ENCODE peak calls at places on chromosomes 5 and 9, in ten cellular contexts. One of them, this sample, is unnamed.

GRCh38 chr5:55594636-55595035 is 59.9 kb upstream of the PLPP1 start:
- DNase-seq in uterus: no peak
- DNase-seq in Peyer's patch: no peak
- DNase-seq in lower leg skin: no peak
- DNase-seq in GM12892: no peak
- DNase-seq in A549: no peak
- DNase-seq in prostate gland: no peak
- DNase-seq in IMR-90: no peak
- DNase-seq in body of pancreas: no peak
- DNase-seq in heart left ventricle: no peak
- DNase-seq in this sample: no peak

GRCh38 chr5:62341783-62342475 is 35.9 kb downstream of the KIF2A start:
- DNase-seq in prostate gland: no peak
- DNase-seq in body of pancreas: no peak
- DNase-seq in GM12892: no peak
- DNase-seq in heart left ventricle: no peak
- DNase-seq in A549: no peak
- DNase-seq in IMR-90: no peak
- DNase-seq in uterus: no peak
- DNase-seq in Peyer's patch: no peak
- DNase-seq in lower leg skin: no peak
- DNase-seq in this sample: no peak

GRCh38 chr5:15933481-15934207 is 245.9 kb downstream of the MARCHF11 start:
- DNase-seq in uterus: no peak
- DNase-seq in Peyer's patch: no peak
- DNase-seq in prostate gland: no peak
- DNase-seq in IMR-90: no peak
- DNase-seq in heart left ventricle: no peak
- DNase-seq in A549: no peak
- DNase-seq in GM12892: no peak
- DNase-seq in body of pancreas: no peak
- DNase-seq in lower leg skin: no peak
- DNase-seq in this sample: no peak

GRCh38 chr5:176744584-176744965 is 65.8 kb upstream of the UNC5A start:
- DNase-seq in prostate gland: no peak
- DNase-seq in heart left ventricle: no peak
- DNase-seq in Peyer's patch: peak
- DNase-seq in A549: peak
- DNase-seq in lower leg skin: no peak
- DNase-seq in IMR-90: no peak
- DNase-seq in uterus: no peak
- DNase-seq in body of pancreas: no peak
- DNase-seq in GM12892: no peak
- DNase-seq in this sample: no peak

GRCh38 chr5:61342066-61342465 is 10.0 kb downstream of the ZSWIM6 start:
- DNase-seq in Peyer's patch: no peak
- DNase-seq in body of pancreas: no peak
- DNase-seq in uterus: no peak
- DNase-seq in GM12892: no peak
- DNase-seq in lower leg skin: no peak
- DNase-seq in prostate gland: no peak
- DNase-seq in IMR-90: peak
- DNase-seq in heart left ventricle: no peak
- DNase-seq in A549: no peak
- DNase-seq in this sample: no peak

GRCh38 chr5:67346611-67347010 is 150.0 kb upstream of the CD180 start:
- DNase-seq in Peyer's patch: no peak
- DNase-seq in uterus: no peak
- DNase-seq in prostate gland: no peak
- DNase-seq in heart left ventricle: no peak
- DNase-seq in body of pancreas: no peak
- DNase-seq in lower leg skin: no peak
- DNase-seq in GM12892: no peak
- DNase-seq in IMR-90: no peak
- DNase-seq in A549: no peak
- DNase-seq in this sample: no peak

GRCh38 chr9:130330202-130330601 is 64.6 kb downstream of the HMCN2 start:
- DNase-seq in lower leg skin: no peak
- DNase-seq in Peyer's patch: no peak
- DNase-seq in IMR-90: no peak
- DNase-seq in A549: no peak
- DNase-seq in GM12892: no peak
- DNase-seq in heart left ventricle: no peak
- DNase-seq in prostate gland: no peak
- DNase-seq in uterus: no peak
- DNase-seq in body of pancreas: no peak
- DNase-seq in this sample: no peak

GRCh38 chr5:125899006-125899405 is 524.2 kb upstream of the GRAMD2B start:
- DNase-seq in prostate gland: no peak
- DNase-seq in heart left ventricle: no peak
- DNase-seq in lower leg skin: no peak
- DNase-seq in Peyer's patch: no peak
- DNase-seq in body of pancreas: no peak
- DNase-seq in A549: no peak
- DNase-seq in uterus: no peak
- DNase-seq in GM12892: no peak
- DNase-seq in IMR-90: no peak
- DNase-seq in this sample: no peak

GRCh38 chr9:114387678-114388431 is at the start of gene AKNA:
- DNase-seq in heart left ventricle: peak
- DNase-seq in Peyer's patch: peak
- DNase-seq in uterus: peak
- DNase-seq in GM12892: no peak
- DNase-seq in prostate gland: peak
- DNase-seq in body of pancreas: peak
- DNase-seq in A549: no peak
- DNase-seq in lower leg skin: peak
- DNase-seq in IMR-90: peak
- DNase-seq in this sample: no peak

GRCh38 chr9:114390952-114391351 is 3.2 kb upstream of the AKNA start:
- DNase-seq in lower leg skin: no peak
- DNase-seq in uterus: no peak
- DNase-seq in GM12892: no peak
- DNase-seq in heart left ventricle: no peak
- DNase-seq in IMR-90: peak
- DNase-seq in body of pancreas: no peak
- DNase-seq in Peyer's patch: no peak
- DNase-seq in A549: no peak
- DNase-seq in prostate gland: no peak
- DNase-seq in this sample: no peak

GRCh38 chr9:114388764-114389375 is 1.1 kb upstream of the AKNA start:
- DNase-seq in IMR-90: no peak
- DNase-seq in Peyer's patch: no peak
- DNase-seq in GM12892: no peak
- DNase-seq in A549: no peak
- DNase-seq in uterus: no peak
- DNase-seq in prostate gland: no peak
- DNase-seq in body of pancreas: no peak
- DNase-seq in heart left ventricle: no peak
- DNase-seq in lower leg skin: no peak
- DNase-seq in this sample: no peak

GRCh38 chr9:114386886-114387677 is 700 bp downstream of the AKNA start:
- DNase-seq in A549: no peak
- DNase-seq in IMR-90: peak
- DNase-seq in Peyer's patch: peak
- DNase-seq in prostate gland: no peak
- DNase-seq in lower leg skin: no peak
- DNase-seq in uterus: peak
- DNase-seq in heart left ventricle: no peak
- DNase-seq in GM12892: no peak
- DNase-seq in body of pancreas: peak
- DNase-seq in this sample: no peak

DNA sequence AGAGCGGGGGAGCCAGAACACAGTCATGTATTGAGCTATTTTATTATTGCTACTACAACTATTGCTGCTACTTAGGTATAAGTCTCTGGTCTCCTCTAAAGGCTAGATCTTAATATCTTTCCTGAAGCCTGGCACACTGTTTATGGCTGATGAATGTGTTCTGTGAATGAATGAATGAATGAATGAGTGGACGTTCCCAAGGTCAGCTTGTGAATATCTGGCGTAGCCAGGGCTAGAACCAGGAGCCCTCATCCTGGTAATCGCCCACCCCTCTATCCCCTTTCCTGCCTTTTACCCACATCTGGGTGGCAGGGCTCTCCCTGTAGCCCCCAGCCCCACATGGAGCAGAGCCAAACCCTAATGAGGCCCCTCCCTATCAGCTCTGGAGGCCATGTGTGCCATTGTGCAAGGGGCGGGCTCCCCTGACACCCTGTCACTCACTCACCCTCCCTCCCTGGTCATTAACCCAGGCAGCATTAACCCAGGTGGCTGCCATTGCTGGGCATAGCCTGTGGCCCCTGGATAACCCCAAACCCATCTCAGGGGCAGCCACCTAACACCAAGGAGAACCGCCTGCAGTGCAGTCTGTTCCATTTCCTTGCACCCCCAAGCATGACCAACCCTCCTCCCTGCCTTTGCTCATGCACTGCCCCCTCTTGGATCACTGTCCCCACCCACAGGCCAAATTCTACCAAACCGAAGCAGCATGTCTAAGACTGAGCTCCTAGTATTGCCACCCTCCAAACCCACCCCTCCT is 2.0 kb upstream of the AKNA start:
- DNase-seq in IMR-90: no peak
- DNase-seq in A549: no peak
- DNase-seq in body of pancreas: no peak
- DNase-seq in Peyer's patch: peak
- DNase-seq in lower leg skin: no peak
- DNase-seq in uterus: no peak
- DNase-seq in prostate gland: no peak
- DNase-seq in GM12892: no peak
- DNase-seq in heart left ventricle: no peak
- DNase-seq in this sample: no peak
- TF ChIP-seq POLR2A in IMR-90: no peak
- TF ChIP-seq POLR2A in A549: no peak
- TF ChIP-seq POLR2A in body of pancreas: no peak
- TF ChIP-seq POLR2A in Peyer's patch: no peak
- TF ChIP-seq POLR2A in lower leg skin: no peak
- TF ChIP-seq POLR2A in uterus: no peak
- TF ChIP-seq POLR2A in prostate gland: no peak
- TF ChIP-seq POLR2A in GM12892: peak
- TF ChIP-seq POLR2A in heart left ventricle: no peak
- TF ChIP-seq POLR2A in this sample: no peak

GRCh38 chr5:115816226-115817042 is at the start of gene CDO1:
- DNase-seq in uterus: peak
- DNase-seq in lower leg skin: peak
- DNase-seq in A549: no peak
- DNase-seq in IMR-90: peak
- DNase-seq in body of pancreas: peak
- DNase-seq in prostate gland: no peak
- DNase-seq in heart left ventricle: peak
- DNase-seq in GM12892: peak
- DNase-seq in Peyer's patch: peak
- DNase-seq in this sample: no peak
- TF ChIP-seq POLR2A in uterus: no peak
- TF ChIP-seq POLR2A in lower leg skin: no peak
- TF ChIP-seq POLR2A in A549: no peak
- TF ChIP-seq POLR2A in IMR-90: peak
- TF ChIP-seq POLR2A in body of pancreas: peak
- TF ChIP-seq POLR2A in prostate gland: no peak
- TF ChIP-seq POLR2A in heart left ventricle: no peak
- TF ChIP-seq POLR2A in GM12892: no peak
- TF ChIP-seq POLR2A in Peyer's patch: no peak
- TF ChIP-seq POLR2A in this sample: no peak

DNA sequence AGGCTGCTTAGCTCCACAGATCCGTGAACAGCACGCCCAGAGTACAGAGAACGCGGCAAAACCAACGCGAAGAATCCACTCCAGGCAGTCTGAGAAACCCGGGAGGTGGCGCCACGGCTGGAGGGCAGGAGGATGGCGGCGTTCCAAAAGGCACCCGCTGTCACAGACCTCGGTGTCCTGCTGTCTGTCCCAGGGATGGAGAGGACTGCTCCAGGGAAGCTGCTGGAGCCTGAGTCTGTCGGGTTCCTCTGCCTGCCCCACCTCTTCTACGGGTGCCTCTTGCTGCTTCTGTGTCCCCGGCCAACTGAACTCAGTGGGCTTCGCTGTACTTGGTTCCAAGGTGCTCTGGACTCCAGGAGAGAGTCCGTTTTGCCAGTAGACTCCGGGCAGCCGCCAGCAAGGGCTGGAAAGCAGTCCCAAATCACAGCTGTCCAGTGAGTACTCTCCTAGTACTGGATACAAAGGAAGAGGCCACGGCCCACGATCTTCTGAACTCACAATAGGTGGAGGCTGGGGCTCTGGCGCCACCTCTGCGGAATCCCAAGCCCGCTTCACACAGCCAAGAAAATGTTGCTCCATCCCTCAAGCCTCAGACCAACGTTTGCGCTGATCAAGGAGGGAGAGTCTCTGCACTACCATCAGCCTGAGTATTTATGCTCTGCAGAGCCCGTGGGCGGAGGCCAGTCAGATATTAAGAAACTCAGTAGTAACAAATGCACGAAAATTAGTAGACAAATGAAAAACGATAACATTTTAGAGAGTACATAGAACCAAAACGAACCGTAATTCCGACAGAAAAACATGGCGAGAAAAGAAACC is 442 bp downstream of the ANXA2R start:
- DNase-seq in GM12892: no peak
- DNase-seq in heart left ventricle: peak
- DNase-seq in A549: peak
- DNase-seq in IMR-90: peak
- DNase-seq in uterus: peak
- DNase-seq in body of pancreas: peak
- DNase-seq in Peyer's patch: peak
- DNase-seq in prostate gland: peak
- DNase-seq in lower leg skin: peak
- DNase-seq in this sample: no peak
- TF ChIP-seq POLR2A in GM12892: peak
- TF ChIP-seq POLR2A in heart left ventricle: no peak
- TF ChIP-seq POLR2A in A549: no peak
- TF ChIP-seq POLR2A in IMR-90: no peak
- TF ChIP-seq POLR2A in uterus: no peak
- TF ChIP-seq POLR2A in body of pancreas: no peak
- TF ChIP-seq POLR2A in Peyer's patch: no peak
- TF ChIP-seq POLR2A in prostate gland: no peak
- TF ChIP-seq POLR2A in lower leg skin: no peak
- TF ChIP-seq POLR2A in this sample: peak

GRCh38 chr9:105444130-105444529 is 3.7 kb upstream of the FSD1L start:
- DNase-seq in Peyer's patch: no peak
- DNase-seq in prostate gland: no peak
- DNase-seq in lower leg skin: no peak
- DNase-seq in GM12892: no peak
- DNase-seq in IMR-90: peak
- DNase-seq in body of pancreas: no peak
- DNase-seq in uterus: no peak
- DNase-seq in heart left ventricle: no peak
- DNase-seq in A549: no peak
- DNase-seq in this sample: no peak

GRCh38 chr9:105445203-105445881 is 2.5 kb upstream of the FSD1L start:
- DNase-seq in prostate gland: no peak
- DNase-seq in A549: no peak
- DNase-seq in GM12892: no peak
- DNase-seq in uterus: no peak
- DNase-seq in IMR-90: peak
- DNase-seq in heart left ventricle: peak
- DNase-seq in Peyer's patch: no peak
- DNase-seq in body of pancreas: no peak
- DNase-seq in lower leg skin: no peak
- DNase-seq in this sample: no peak

GRCh38 chr9:105447386-105447813 is 434 bp upstream of the FSD1L start:
- DNase-seq in A549: no peak
- DNase-seq in body of pancreas: no peak
- DNase-seq in lower leg skin: no peak
- DNase-seq in heart left ventricle: no peak
- DNase-seq in uterus: no peak
- DNase-seq in prostate gland: no peak
- DNase-seq in Peyer's patch: no peak
- DNase-seq in IMR-90: no peak
- DNase-seq in GM12892: no peak
- DNase-seq in this sample: no peak

GRCh38 chr9:105449081-105449480 is 1.2 kb downstream of the FSD1L start:
- DNase-seq in body of pancreas: no peak
- DNase-seq in A549: no peak
- DNase-seq in IMR-90: peak
- DNase-seq in GM12892: no peak
- DNase-seq in heart left ventricle: no peak
- DNase-seq in lower leg skin: no peak
- DNase-seq in Peyer's patch: no peak
- DNase-seq in prostate gland: no peak
- DNase-seq in uterus: no peak
- DNase-seq in this sample: no peak

DNA sequence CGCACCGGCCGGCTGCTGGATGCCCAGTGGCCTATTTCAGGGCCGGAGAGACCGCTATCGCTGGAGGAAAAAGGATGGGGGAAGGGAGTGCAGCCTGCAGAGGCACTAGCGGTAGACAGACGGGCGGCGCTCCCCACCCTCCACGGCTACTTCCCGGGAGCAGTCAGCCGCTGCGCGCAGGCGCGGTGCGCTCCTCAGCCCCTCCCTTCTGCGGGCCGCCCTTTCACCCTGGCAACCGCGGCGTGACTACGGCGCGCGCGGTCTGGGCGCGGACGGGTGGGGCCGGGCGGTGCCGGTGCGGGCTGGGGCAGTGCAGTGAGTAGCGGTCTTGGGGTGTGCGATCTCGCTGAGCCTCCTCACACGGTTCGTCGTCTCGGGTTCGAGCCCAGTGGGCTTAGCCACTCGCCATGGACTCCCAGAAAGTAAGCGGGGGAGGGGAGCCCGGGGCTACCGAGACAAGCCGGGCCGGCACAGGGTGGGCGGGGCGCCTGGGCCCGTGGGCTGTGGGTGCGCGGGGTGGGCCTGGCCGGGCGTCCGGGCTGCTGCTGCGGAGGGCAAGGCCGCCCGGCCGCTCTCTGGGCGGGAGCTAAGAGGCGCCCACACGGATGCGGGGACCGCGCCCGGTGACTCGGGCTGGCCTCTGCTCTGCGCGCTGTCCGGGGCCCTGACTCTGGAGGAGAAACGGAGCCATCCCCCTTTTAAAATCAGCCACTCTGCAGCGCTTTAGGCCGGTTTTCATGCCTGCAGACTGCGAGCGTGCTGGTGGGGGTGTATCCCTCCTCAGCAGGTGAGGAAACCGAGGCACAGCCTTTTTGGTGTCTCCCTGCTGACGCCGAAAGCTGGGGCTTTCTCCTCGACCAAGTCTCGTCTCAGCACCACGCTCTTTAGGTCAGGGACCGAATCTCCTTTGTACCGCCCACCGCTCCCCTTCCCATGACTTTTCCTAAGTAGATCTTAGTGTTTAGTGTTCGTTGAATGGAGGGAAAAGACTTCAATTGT is at the start of gene FSD1L:
- DNase-seq in GM12892: peak
- DNase-seq in IMR-90: peak
- DNase-seq in lower leg skin: peak
- DNase-seq in prostate gland: peak
- DNase-seq in uterus: peak
- DNase-seq in heart left ventricle: peak
- DNase-seq in body of pancreas: peak
- DNase-seq in Peyer's patch: peak
- DNase-seq in A549: peak
- DNase-seq in this sample: peak
- TF ChIP-seq POLR2A in GM12892: peak
- TF ChIP-seq POLR2A in IMR-90: peak
- TF ChIP-seq POLR2A in lower leg skin: no peak
- TF ChIP-seq POLR2A in prostate gland: no peak
- TF ChIP-seq POLR2A in uterus: peak
- TF ChIP-seq POLR2A in heart left ventricle: no peak
- TF ChIP-seq POLR2A in body of pancreas: peak
- TF ChIP-seq POLR2A in Peyer's patch: no peak
- TF ChIP-seq POLR2A in A549: peak
- TF ChIP-seq POLR2A in this sample: peak

This sample was measured in H54.